ENCODE peak calls at places on chromosomes 16 and 17, in four cellular contexts. O is Panc1, M is HepG2, F is K562. W is an unnamed sample.
A peak's percentile ranks its signal among the peaks of the same experiment; 100 is the strongest.

GRCh38 chr17:13596241-13596941 is 5.3 kb downstream of the HS3ST3A1 start:
- DNase-seq in O (no peak), M (no peak), F (no peak), W (no peak)

GRCh38 chr16:31695667-31696066 is 168.0 kb downstream of the AHSP start:
- DNase-seq in M (no peak), O (no peak), F (no peak), W (no peak)

GRCh38 chr17:49341356-49341755 is 20.7 kb downstream of the ZNF652 start:
- DNase-seq in O (no peak), M (no peak), F (no peak), W (no peak)

GRCh38 chr16:88977028-88977844 is at the start of gene CBFA2T3:
- DNase-seq in F (peak; percentile 79), O (no peak), M (no peak), W (no peak)

GRCh38 chr17:51119415-51120356 is 982 bp downstream of the SPAG9 start:
- DNase-seq in F (no peak), M (peak; percentile 65), O (no peak), W (peak; percentile 38)

GRCh38 chr16:22699356-22699755 is 114.6 kb upstream of the HS3ST2 start:
- DNase-seq in O (no peak), F (no peak), M (no peak), W (no peak)

GRCh38 chr16:88959022-88959421 is 18.0 kb downstream of the CBFA2T3 start:
- DNase-seq in O (no peak), F (no peak), M (no peak), W (no peak)

GRCh38 chr16:22694887-22695382 is 119.0 kb upstream of the HS3ST2 start:
- DNase-seq in O (no peak), F (no peak), M (no peak), W (no peak)

GRCh38 chr16:31436221-31437045 is 6.2 kb downstream of the ZNF843 start:
- DNase-seq in M (no peak), O (no peak), F (no peak), W (no peak)

GRCh38 chr16:79932564-79932963 is 332.0 kb upstream of the MAF start:
- DNase-seq in O (no peak), F (no peak), M (no peak), W (no peak)

GRCh38 chr17:81840826-81841778 is 6.3 kb upstream of the PPP1R27 start:
- DNase-seq in M (no peak), O (no peak), F (no peak), W (no peak)

GRCh38 chr16:52497067-52497816 is 49.7 kb downstream of the TOX3 start:
- DNase-seq in M (peak; percentile 71), F (no peak), O (no peak), W (no peak)

GRCh38 chr17:1232786-1233185 is 37.5 kb upstream of the BHLHA9 start:
- DNase-seq in O (no peak), M (no peak), F (no peak), W (no peak)

GRCh38 chr16:3578121-3578520 is 918 bp upstream of the NLRC3 start:
- DNase-seq in M (no peak), O (no peak), F (no peak), W (no peak)

GRCh38 chr17:44220211-44221071 is 966 bp upstream of the UBTF start:
- DNase-seq in M (no peak), O (no peak), F (peak; percentile 82), W (no peak)

GRCh38 chr17:38418693-38419507 is 9.4 kb upstream of the ARHGAP23 start:
- DNase-seq in F (peak; percentile 66), M (no peak), O (no peak), W (no peak)

GRCh38 chr16:17379121-17379571 is 91.6 kb downstream of the XYLT1 start:
- DNase-seq in F (no peak), M (no peak), O (no peak), W (no peak)

GRCh38 chr16:77789085-77789611 is 784 bp downstream of the VAT1L start:
- DNase-seq in O (no peak), F (no peak), M (no peak), W (no peak)

GRCh38 chr16:80623376-80623775 is 82.6 kb downstream of the DYNLRB2 start:
- DNase-seq in F (no peak), M (no peak), O (no peak), W (no peak)

GRCh38 chr16:911604-912321 is 59.0 kb downstream of the LMF1 start:
- DNase-seq in F (no peak), O (no peak), M (no peak), W (no peak)

GRCh38 chr17:44024853-44025252 is 10.1 kb upstream of the TMEM101 start:
- DNase-seq in O (no peak), M (no peak), F (no peak), W (no peak)

GRCh38 chr17:48611213-48611612 is 396 bp upstream of the HOXB7 start:
- DNase-seq in O (no peak), F (no peak), M (no peak), W (no peak)

GRCh38 chr16:50103764-50104163 is 38.0 kb downstream of the HEATR3 start:
- DNase-seq in O (no peak), M (no peak), F (no peak), W (no peak)

GRCh38 chr16:72172105-72173034 is at the start of gene PMFBP1:
- DNase-seq in O (no peak), F (peak; percentile 19), M (peak; percentile 35), W (no peak)

GRCh38 chr16:86826931-86827330 is 248.6 kb downstream of the FOXL1 start:
- DNase-seq in F (no peak), O (no peak), M (no peak), W (no peak)

GRCh38 chr17:29567362-29568330 is 809 bp upstream of the ABHD15 start:
- DNase-seq in M (peak; percentile 47), F (peak; percentile 81), O (no peak), W (peak; percentile 27)

GRCh38 chr16:88888778-88889387 is 22.4 kb upstream of the PABPN1L start:
- DNase-seq in O (no peak), F (peak; percentile 49), M (no peak), W (no peak)

GRCh38 chr16:57242650-57243049 is 2.4 kb upstream of the ARL2BP start:
- DNase-seq in O (no peak), F (no peak), M (no peak), W (no peak)

GRCh38 chr17:80116276-80116922 is 15.0 kb downstream of the GAA start:
- DNase-seq in M (no peak), O (no peak), F (no peak), W (no peak)

GRCh38 chr17:19752216-19753048 is 4.3 kb upstream of the ALDH3A1 start:
- DNase-seq in O (no peak), M (no peak), F (no peak), W (no peak)

DNA sequence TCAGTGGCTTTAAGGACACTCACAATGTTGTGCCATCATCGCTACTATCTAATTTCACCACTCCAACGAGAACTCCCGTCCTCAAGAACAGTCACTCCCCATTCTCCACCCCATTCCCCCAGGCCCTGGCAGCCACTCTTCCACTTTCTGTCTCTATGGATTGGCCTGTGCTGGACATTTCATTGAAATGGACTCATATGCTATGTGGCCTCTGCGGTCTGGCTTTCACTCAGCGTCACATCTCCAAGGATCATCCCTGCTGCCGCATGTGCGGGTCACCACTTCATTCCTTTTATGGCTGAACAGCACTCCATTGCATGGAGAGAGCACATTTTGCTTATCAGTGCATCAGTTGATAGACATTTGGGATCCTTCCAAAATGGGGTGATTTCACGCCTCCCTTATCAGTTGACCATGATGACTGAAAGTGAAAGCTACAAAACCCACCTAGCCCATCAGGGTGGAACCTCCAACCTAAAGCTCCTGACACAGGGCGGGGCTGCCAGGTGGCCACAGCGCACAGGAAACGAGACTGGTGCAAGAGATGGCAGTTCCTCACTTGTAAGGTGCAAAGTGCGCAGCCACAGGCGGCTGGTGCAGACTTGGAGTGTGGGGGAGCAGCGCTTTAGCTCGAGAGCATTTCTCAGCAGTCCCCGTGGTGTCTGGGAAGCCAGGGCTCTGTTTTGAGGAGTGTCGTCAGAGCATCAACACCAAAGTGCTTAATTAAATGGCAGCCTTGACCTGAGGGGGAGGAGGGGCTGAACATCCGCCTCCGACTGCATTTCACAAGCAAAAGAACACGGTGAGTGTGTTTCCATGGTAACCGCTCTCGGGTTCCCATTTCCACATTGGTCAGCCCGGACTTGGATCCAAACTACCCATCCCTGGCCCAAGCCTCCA is 23.8 kb downstream of the COTL1 start:
- DNase-seq in O (no peak), F (no peak), M (peak; percentile 36), W (no peak)
- TF ChIP-seq TCF7L2 in O (no peak), F (no peak), M (no peak), W (no peak)

GRCh38 chr17:16262201-16262600 is 45.2 kb downstream of the PIGL start:
- DNase-seq in O (no peak), M (no peak), F (no peak), W (no peak)

GRCh38 chr17:16258916-16259315 is 41.9 kb downstream of the PIGL start:
- DNase-seq in F (no peak), M (no peak), O (no peak), W (no peak)

GRCh38 chr17:16255481-16255901 is 38.5 kb downstream of the PIGL start:
- DNase-seq in M (peak; percentile 22), O (no peak), F (no peak), W (no peak)

GRCh38 chr17:16259926-16260325 is 42.9 kb downstream of the PIGL start:
- DNase-seq in M (no peak), F (no peak), O (no peak), W (no peak)

DNA sequence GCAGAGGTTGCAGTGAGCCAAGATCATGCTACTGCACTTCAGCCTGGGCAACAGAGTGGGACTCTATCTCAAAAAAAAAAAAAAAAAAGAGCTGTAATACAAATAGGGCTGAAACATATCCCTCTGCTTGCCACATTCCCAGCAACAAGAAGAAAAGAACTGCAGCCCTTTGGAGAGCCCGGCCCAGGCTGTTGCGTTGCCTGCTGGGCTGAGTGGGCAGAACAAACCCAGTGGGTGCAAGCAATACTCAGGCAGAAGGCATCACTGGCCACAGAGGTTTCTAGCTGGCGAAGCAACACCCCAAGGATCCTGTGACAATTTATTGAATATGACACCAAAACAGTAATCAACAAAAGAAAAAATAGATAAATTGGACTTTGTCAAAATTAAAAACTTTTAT is 44.0 kb downstream of the PIGL start:
- DNase-seq in O (no peak), F (no peak), M (no peak), W (no peak)
- TF ChIP-seq TCF7L2 in O (no peak), F (no peak), M (no peak), W (no peak)

GRCh38 chr17:7781467-7781866 is 52.5 kb upstream of the KDM6B start:
- DNase-seq in M (peak; percentile 15), O (no peak), F (no peak), W (no peak)

GRCh38 chr17:7780736-7781135 is 53.3 kb upstream of the KDM6B start:
- DNase-seq in O (no peak), F (no peak), M (no peak), W (no peak)

GRCh38 chr17:7777017-7777416 is 57.0 kb upstream of the KDM6B start:
- DNase-seq in O (no peak), F (no peak), M (no peak), W (no peak)

GRCh38 chr17:7786866-7787265 is 47.2 kb upstream of the KDM6B start:
- DNase-seq in M (no peak), O (no peak), F (no peak), W (no peak)

DNA sequence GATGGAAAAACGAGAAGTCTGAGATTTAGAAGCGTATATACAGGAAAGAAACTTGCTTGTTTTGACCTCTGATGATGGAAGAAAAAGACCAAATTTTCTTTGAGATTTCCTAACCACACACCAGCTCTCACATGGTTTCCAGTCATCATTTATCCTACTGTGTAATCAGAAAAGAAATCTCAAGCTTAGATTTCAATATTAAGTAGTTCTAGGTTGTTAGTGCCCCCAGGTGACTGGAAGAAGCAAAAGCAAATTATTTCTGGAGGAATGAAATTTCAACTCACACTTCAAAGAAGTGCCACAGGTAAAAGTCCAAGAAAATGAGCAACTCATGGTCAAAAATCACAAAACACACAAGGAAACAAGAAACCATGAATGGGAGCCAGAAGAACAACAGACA is 51.8 kb upstream of the KDM6B start:
- DNase-seq in F (no peak), O (no peak), M (no peak), W (no peak)
- TF ChIP-seq TCF7L2 in F (no peak), O (no peak), M (no peak), W (no peak)

GRCh38 chr16:66342294-66342900 is 24.1 kb upstream of the CDH5 start:
- DNase-seq in O (no peak), M (peak; percentile 18), F (peak; percentile 73), W (no peak)
- TF ChIP-seq TCF7L2 in O (no peak), M (no peak), F (no peak), W (no peak)

W was measured in HCT116.